ENCODE peak calls at places on chromosome 20, in eight cellular contexts. One of them, this sample, is unnamed.

GRCh38 chr20:61886721-61887658 is 178.7 kb downstream of the TAF4 start:
- DNase-seq in lower leg skin: no peak
- DNase-seq in GM23338: peak
- DNase-seq in neural progenitor cell: peak
- DNase-seq in CD8-positive, alpha-beta T cell: no peak
- DNase-seq in OCI-LY7: peak
- DNase-seq in Peyer's patch: peak
- DNase-seq in kidney epithelial cell: no peak
- DNase-seq in this sample: no peak

GRCh38 chr20:56187791-56188190 is 60.7 kb upstream of the MC3R start:
- DNase-seq in lower leg skin: no peak
- DNase-seq in GM23338: no peak
- DNase-seq in neural progenitor cell: peak
- DNase-seq in CD8-positive, alpha-beta T cell: no peak
- DNase-seq in OCI-LY7: no peak
- DNase-seq in Peyer's patch: no peak
- DNase-seq in kidney epithelial cell: no peak
- DNase-seq in this sample: no peak

GRCh38 chr20:53883098-53883762 is 187.2 kb downstream of the BCAS1 start:
- DNase-seq in lower leg skin: no peak
- DNase-seq in GM23338: no peak
- DNase-seq in neural progenitor cell: no peak
- DNase-seq in CD8-positive, alpha-beta T cell: no peak
- DNase-seq in OCI-LY7: no peak
- DNase-seq in Peyer's patch: no peak
- DNase-seq in kidney epithelial cell: peak
- DNase-seq in this sample: no peak

GRCh38 chr20:47108994-47109393 is 214.4 kb downstream of the EYA2 start:
- DNase-seq in lower leg skin: no peak
- DNase-seq in GM23338: no peak
- DNase-seq in neural progenitor cell: no peak
- DNase-seq in CD8-positive, alpha-beta T cell: no peak
- DNase-seq in OCI-LY7: no peak
- DNase-seq in Peyer's patch: no peak
- DNase-seq in kidney epithelial cell: no peak
- DNase-seq in this sample: no peak

GRCh38 chr20:33401922-33402369 is 627 bp upstream of the CDK5RAP1 start:
- DNase-seq in lower leg skin: no peak
- DNase-seq in GM23338: no peak
- DNase-seq in neural progenitor cell: no peak
- DNase-seq in CD8-positive, alpha-beta T cell: no peak
- DNase-seq in OCI-LY7: peak
- DNase-seq in Peyer's patch: no peak
- DNase-seq in kidney epithelial cell: no peak
- DNase-seq in this sample: no peak

GRCh38 chr20:62985089-62985778 is 21.5 kb downstream of the BHLHE23 start:
- DNase-seq in lower leg skin: no peak
- DNase-seq in GM23338: no peak
- DNase-seq in neural progenitor cell: no peak
- DNase-seq in CD8-positive, alpha-beta T cell: no peak
- DNase-seq in OCI-LY7: no peak
- DNase-seq in Peyer's patch: no peak
- DNase-seq in kidney epithelial cell: no peak
- DNase-seq in this sample: no peak

GRCh38 chr20:11497543-11497942 is 420.1 kb upstream of the BTBD3 start:
- DNase-seq in lower leg skin: no peak
- DNase-seq in GM23338: peak
- DNase-seq in neural progenitor cell: peak
- DNase-seq in CD8-positive, alpha-beta T cell: no peak
- DNase-seq in OCI-LY7: no peak
- DNase-seq in Peyer's patch: no peak
- DNase-seq in kidney epithelial cell: no peak
- DNase-seq in this sample: no peak

GRCh38 chr20:22617160-22617559 is 32.8 kb upstream of the FOXA2 start:
- DNase-seq in lower leg skin: no peak
- DNase-seq in GM23338: no peak
- DNase-seq in neural progenitor cell: no peak
- DNase-seq in CD8-positive, alpha-beta T cell: no peak
- DNase-seq in OCI-LY7: no peak
- DNase-seq in Peyer's patch: no peak
- DNase-seq in kidney epithelial cell: no peak
- DNase-seq in this sample: no peak

DNA sequence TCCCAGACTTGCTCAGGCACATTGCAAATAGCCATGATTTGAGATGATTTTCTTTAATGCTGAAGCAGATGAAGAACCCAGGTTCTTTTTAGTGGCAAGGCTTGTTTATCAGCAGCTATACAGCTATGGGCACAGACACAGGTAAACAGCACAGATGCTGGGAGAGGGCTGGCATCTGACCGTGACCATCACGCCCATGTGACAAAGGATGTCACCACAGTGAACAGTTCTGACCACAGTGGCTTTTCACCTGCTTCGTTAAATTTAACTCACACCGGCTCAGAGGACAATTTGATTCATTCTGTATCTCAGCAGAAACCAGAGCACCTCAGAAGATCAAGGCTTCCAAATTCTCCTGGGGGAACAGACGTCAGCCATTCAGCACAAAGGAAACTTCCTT is 142.6 kb downstream of the CDH26 start:
- DNase-seq in lower leg skin: no peak
- DNase-seq in GM23338: no peak
- DNase-seq in neural progenitor cell: no peak
- DNase-seq in CD8-positive, alpha-beta T cell: no peak
- DNase-seq in OCI-LY7: no peak
- DNase-seq in Peyer's patch: no peak
- DNase-seq in kidney epithelial cell: no peak
- DNase-seq in this sample: no peak
- H3K4me3 ChIP-seq in lower leg skin: no peak
- H3K4me3 ChIP-seq in GM23338: no peak
- H3K4me3 ChIP-seq in neural progenitor cell: no peak
- H3K4me3 ChIP-seq in CD8-positive, alpha-beta T cell: no peak
- H3K4me3 ChIP-seq in OCI-LY7: no peak
- H3K4me3 ChIP-seq in Peyer's patch: no peak
- H3K4me3 ChIP-seq in kidney epithelial cell: no peak
- H3K4me3 ChIP-seq in this sample: no peak

GRCh38 chr20:43559147-43559477 is 285 bp downstream of the SGK2 start:
- DNase-seq in lower leg skin: no peak
- DNase-seq in GM23338: no peak
- DNase-seq in neural progenitor cell: no peak
- DNase-seq in CD8-positive, alpha-beta T cell: no peak
- DNase-seq in OCI-LY7: no peak
- DNase-seq in Peyer's patch: no peak
- DNase-seq in kidney epithelial cell: no peak
- DNase-seq in this sample: no peak
- H3K4me3 ChIP-seq in lower leg skin: no peak
- H3K4me3 ChIP-seq in GM23338: no peak
- H3K4me3 ChIP-seq in neural progenitor cell: no peak
- H3K4me3 ChIP-seq in CD8-positive, alpha-beta T cell: no peak
- H3K4me3 ChIP-seq in OCI-LY7: no peak
- H3K4me3 ChIP-seq in Peyer's patch: peak
- H3K4me3 ChIP-seq in kidney epithelial cell: peak
- H3K4me3 ChIP-seq in this sample: no peak

GRCh38 chr20:35087355-35087754 is 5.3 kb downstream of the TRPC4AP start:
- DNase-seq in lower leg skin: no peak
- DNase-seq in GM23338: no peak
- DNase-seq in neural progenitor cell: no peak
- DNase-seq in CD8-positive, alpha-beta T cell: no peak
- DNase-seq in OCI-LY7: no peak
- DNase-seq in Peyer's patch: no peak
- DNase-seq in kidney epithelial cell: no peak
- DNase-seq in this sample: no peak

GRCh38 chr20:35091808-35092523 is 641 bp downstream of the TRPC4AP start:
- DNase-seq in lower leg skin: no peak
- DNase-seq in GM23338: no peak
- DNase-seq in neural progenitor cell: peak
- DNase-seq in CD8-positive, alpha-beta T cell: no peak
- DNase-seq in OCI-LY7: peak
- DNase-seq in Peyer's patch: no peak
- DNase-seq in kidney epithelial cell: no peak
- DNase-seq in this sample: no peak

GRCh38 chr20:35093245-35093884 is 758 bp upstream of the TRPC4AP start:
- DNase-seq in lower leg skin: no peak
- DNase-seq in GM23338: no peak
- DNase-seq in neural progenitor cell: no peak
- DNase-seq in CD8-positive, alpha-beta T cell: no peak
- DNase-seq in OCI-LY7: no peak
- DNase-seq in Peyer's patch: no peak
- DNase-seq in kidney epithelial cell: peak
- DNase-seq in this sample: no peak

GRCh38 chr20:35088231-35088794 is 4.3 kb downstream of the TRPC4AP start:
- DNase-seq in lower leg skin: no peak
- DNase-seq in GM23338: no peak
- DNase-seq in neural progenitor cell: no peak
- DNase-seq in CD8-positive, alpha-beta T cell: no peak
- DNase-seq in OCI-LY7: no peak
- DNase-seq in Peyer's patch: no peak
- DNase-seq in kidney epithelial cell: no peak
- DNase-seq in this sample: no peak

DNA sequence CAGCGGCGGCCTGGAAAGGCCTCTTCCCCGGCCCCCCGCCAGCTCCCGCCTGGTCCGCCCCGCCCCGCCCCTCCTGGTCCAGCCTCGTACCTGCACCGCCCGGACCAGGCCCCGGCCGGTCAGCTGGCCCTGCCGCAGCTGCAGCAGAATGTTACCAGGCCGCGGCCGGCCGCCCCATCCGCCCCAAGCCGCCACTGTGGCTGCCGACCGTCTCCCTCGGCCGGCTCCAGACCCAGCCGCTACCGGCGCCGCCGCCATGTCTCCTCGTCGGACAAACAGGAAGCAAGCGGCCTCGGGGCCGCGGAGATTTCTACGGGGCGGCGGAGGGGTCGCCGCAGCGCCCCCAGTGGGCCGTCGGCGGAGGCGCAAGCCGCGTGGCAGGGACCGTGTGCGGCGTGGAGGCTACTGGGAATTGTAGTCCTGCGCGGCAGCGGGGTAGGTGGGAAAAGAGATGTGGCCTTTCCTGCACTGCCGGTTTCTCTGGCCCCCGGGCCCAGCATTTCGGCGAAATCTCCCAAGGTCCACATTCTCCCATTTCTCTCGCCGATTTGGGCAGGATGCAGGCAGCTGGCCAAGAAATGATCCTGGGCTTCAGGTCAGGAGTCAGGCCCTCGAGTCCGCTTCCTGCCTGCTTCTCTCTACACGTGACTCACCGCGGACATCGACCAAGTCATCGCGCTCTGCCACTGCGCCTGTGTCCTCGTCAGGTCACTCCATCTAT is at the start of gene TRPC4AP:
- DNase-seq in lower leg skin: peak
- DNase-seq in GM23338: peak
- DNase-seq in neural progenitor cell: peak
- DNase-seq in CD8-positive, alpha-beta T cell: peak
- DNase-seq in OCI-LY7: peak
- DNase-seq in Peyer's patch: peak
- DNase-seq in kidney epithelial cell: peak
- DNase-seq in this sample: peak
- H3K4me3 ChIP-seq in lower leg skin: peak
- H3K4me3 ChIP-seq in GM23338: peak
- H3K4me3 ChIP-seq in neural progenitor cell: peak
- H3K4me3 ChIP-seq in CD8-positive, alpha-beta T cell: peak
- H3K4me3 ChIP-seq in OCI-LY7: peak
- H3K4me3 ChIP-seq in Peyer's patch: peak
- H3K4me3 ChIP-seq in kidney epithelial cell: peak
- H3K4me3 ChIP-seq in this sample: peak

DNA sequence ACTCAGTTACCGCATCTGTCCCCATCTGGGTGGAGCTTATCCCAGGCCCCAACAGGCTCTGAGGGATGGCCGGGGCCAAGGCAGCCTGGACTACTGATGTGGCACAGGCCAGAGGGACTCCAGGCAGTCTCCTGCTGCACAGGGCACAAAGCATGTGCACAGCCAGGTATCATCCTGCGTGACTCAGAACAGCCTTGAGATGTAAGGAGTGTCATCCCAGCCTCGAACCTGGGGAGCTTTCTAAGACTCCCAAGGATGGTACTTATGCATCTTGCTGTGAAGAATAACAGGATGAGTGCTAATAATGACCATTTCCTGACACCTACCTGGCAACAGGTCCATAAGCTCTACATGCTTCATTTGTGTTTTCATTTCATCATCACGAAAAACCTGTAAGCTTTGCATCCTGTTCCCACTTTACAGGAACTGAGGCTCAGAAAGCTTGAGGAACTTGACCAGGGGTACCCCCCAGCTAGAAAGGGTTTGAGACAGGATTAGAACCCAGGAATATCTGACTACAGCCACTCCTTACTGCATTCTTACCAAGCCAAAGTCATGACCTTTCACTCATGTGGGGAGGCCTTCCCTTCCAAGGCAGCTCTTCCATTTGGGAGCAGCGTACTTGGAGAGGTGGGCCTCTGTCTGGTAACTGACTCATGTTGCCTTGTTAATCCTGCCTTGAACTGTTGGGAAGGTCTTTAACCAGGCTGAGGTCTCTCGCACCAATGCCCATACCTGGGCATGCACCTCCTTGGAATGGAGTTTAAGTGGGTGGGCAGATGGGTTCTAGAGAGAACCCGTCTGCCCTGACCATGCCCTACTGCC is 1.9 kb downstream of the TRIB3 start:
- DNase-seq in lower leg skin: no peak
- DNase-seq in GM23338: no peak
- DNase-seq in neural progenitor cell: no peak
- DNase-seq in CD8-positive, alpha-beta T cell: no peak
- DNase-seq in OCI-LY7: no peak
- DNase-seq in Peyer's patch: no peak
- DNase-seq in kidney epithelial cell: no peak
- DNase-seq in this sample: no peak
- H3K4me3 ChIP-seq in lower leg skin: no peak
- H3K4me3 ChIP-seq in GM23338: peak
- H3K4me3 ChIP-seq in neural progenitor cell: peak
- H3K4me3 ChIP-seq in CD8-positive, alpha-beta T cell: no peak
- H3K4me3 ChIP-seq in OCI-LY7: peak
- H3K4me3 ChIP-seq in Peyer's patch: peak
- H3K4me3 ChIP-seq in kidney epithelial cell: peak
- H3K4me3 ChIP-seq in this sample: peak